ENCODE peak calls at places on chromosomes 16 and 17, in eight cellular contexts. S is tibial artery, H is cardiac muscle cell, Q is GM23248, F is upper lobe of right lung, N is lung, B is lower leg skin, Y is fibroblast of mammary gland. I is an unnamed sample.

GRCh38 chr17:28181568-28181967 is 137.4 kb upstream of the TMEM97 start:
- DNase-seq in S (no peak), H (no peak), Q (no peak), F (no peak), N (no peak), B (no peak), Y (no peak), I (no peak)

GRCh38 chr16:55418586-55418985 is 60.4 kb upstream of the MMP2 start:
- DNase-seq in S (no peak), H (peak; percentile 4), Q (peak; percentile 30), F (no peak), N (no peak), B (no peak), Y (no peak), I (no peak)

GRCh38 chr17:9020096-9020823 is 1.1 kb upstream of the NTN1 start:
- DNase-seq in S (peak; percentile 59), H (no peak), Q (no peak), F (no peak), N (no peak), B (no peak), Y (no peak), I (no peak)

GRCh38 chr16:76780556-76780955 is 410.4 kb upstream of the MON1B start:
- DNase-seq in S (no peak), H (peak; percentile 8), Q (no peak), F (no peak), N (no peak), B (no peak), Y (peak; percentile 53), I (no peak)

GRCh38 chr17:1067282-1067956 is 70.5 kb downstream of the TIMM22 start:
- DNase-seq in S (no peak), H (peak; percentile 68), Q (no peak), F (peak; percentile 88), N (peak; percentile 64), B (peak; percentile 46), Y (peak; percentile 72), I (no peak)

GRCh38 chr17:55332296-55333041 is 67.7 kb downstream of the HLF start:
- DNase-seq in S (no peak), H (no peak), Q (no peak), F (peak; percentile 76), N (peak; percentile 85), B (no peak), Y (no peak), I (no peak)

GRCh38 chr16:73216932-73217331 is 169.0 kb upstream of the ZFHX3 start:
- DNase-seq in S (no peak), H (no peak), Q (peak; percentile 34), F (no peak), N (no peak), B (no peak), Y (peak; percentile 54), I (no peak)

GRCh38 chr16:14196011-14196410 is 124.9 kb downstream of the MRTFB start:
- DNase-seq in S (no peak), H (peak; percentile 72), Q (no peak), F (no peak), N (no peak), B (no peak), Y (no peak), I (no peak)

GRCh38 chr16:66255647-66256046 is 110.8 kb upstream of the CDH5 start:
- DNase-seq in S (peak; percentile 29), H (no peak), Q (no peak), F (peak; percentile 12), N (no peak), B (no peak), Y (no peak), I (no peak)

GRCh38 chr16:23324727-23325126 is 22.6 kb downstream of the SCNN1B start:
- DNase-seq in S (no peak), H (no peak), Q (no peak), F (peak; percentile 89), N (peak; percentile 93), B (no peak), Y (no peak), I (no peak)

GRCh38 chr17:62931101-62931500 is 34.9 kb upstream of the TANC2 start:
- DNase-seq in S (no peak), H (no peak), Q (peak; percentile 30), F (no peak), N (no peak), B (no peak), Y (peak; percentile 40), I (no peak)

GRCh38 chr16:70553645-70554044 is 30.0 kb downstream of the SF3B3 start:
- DNase-seq in S (no peak), H (peak; percentile 75), Q (peak; percentile 87), F (no peak), N (no peak), B (no peak), Y (peak; percentile 92), I (no peak)

GRCh38 chr17:44088254-44088653 is 17.7 kb downstream of the G6PC3 start:
- DNase-seq in S (no peak), H (no peak), Q (no peak), F (no peak), N (no peak), B (no peak), Y (no peak), I (no peak)

GRCh38 chr16:3953728-3954410 is 73.4 kb upstream of the CREBBP start:
- DNase-seq in S (peak; percentile 60), H (no peak), Q (no peak), F (peak; percentile 29), N (no peak), B (no peak), Y (no peak), I (no peak)

GRCh38 chr16:23030001-23030400 is 119.3 kb downstream of the USP31 start:
- DNase-seq in S (no peak), H (no peak), Q (no peak), F (no peak), N (no peak), B (no peak), Y (no peak), I (no peak)

GRCh38 chr17:38619451-38619795 is 13.7 kb upstream of the SRCIN1 start:
- DNase-seq in S (no peak), H (no peak), Q (no peak), F (no peak), N (no peak), B (no peak), Y (no peak), I (no peak)

GRCh38 chr17:58329035-58329807 is 626 bp upstream of the TSPOAP1 start:
- DNase-seq in S (no peak), H (no peak), Q (no peak), F (peak; percentile 73), N (peak; percentile 56), B (no peak), Y (no peak), I (peak; percentile 97)

GRCh38 chr16:88527186-88527936 is 42.8 kb upstream of the ZC3H18 start:
- DNase-seq in S (no peak), H (peak; percentile 71), Q (peak; percentile 74), F (peak; percentile 83), N (peak; percentile 59), B (no peak), Y (peak; percentile 55), I (no peak)

GRCh38 chr16:23025692-23026305 is 123.5 kb downstream of the USP31 start:
- DNase-seq in S (no peak), H (no peak), Q (peak; percentile 53), F (no peak), N (no peak), B (no peak), Y (peak; percentile 15), I (no peak)

GRCh38 chr16:31411024-31411845 is 16.9 kb downstream of the COX6A2 start:
- DNase-seq in S (no peak), H (no peak), Q (peak; percentile 6), F (no peak), N (no peak), B (no peak), Y (peak; percentile 17), I (no peak)

GRCh38 chr17:15655162-15655561 is 28.9 kb downstream of the TRIM16 start:
- DNase-seq in S (no peak), H (peak; percentile 22), Q (no peak), F (no peak), N (no peak), B (no peak), Y (no peak), I (no peak)

GRCh38 chr16:89292443-89293078 is 75.1 kb downstream of the ZNF778 start:
- DNase-seq in S (no peak), H (no peak), Q (no peak), F (no peak), N (peak; percentile 67), B (no peak), Y (no peak), I (no peak)

GRCh38 chr17:2397247-2398171 is 3.4 kb downstream of the MNT start:
- DNase-seq in S (peak; percentile 66), H (no peak), Q (no peak), F (peak; percentile 64), N (no peak), B (no peak), Y (no peak), I (no peak)
- H3K4me3 ChIP-seq in S (peak overlapping the region; percentile 40), H (no peak overlapping the region), Q (peak overlapping the region; percentile 60), F (peak overlapping the region; percentile 46), N (no peak overlapping the region), B (no peak overlapping the region), Y (no peak overlapping the region), I (no peak overlapping the region)

DNA sequence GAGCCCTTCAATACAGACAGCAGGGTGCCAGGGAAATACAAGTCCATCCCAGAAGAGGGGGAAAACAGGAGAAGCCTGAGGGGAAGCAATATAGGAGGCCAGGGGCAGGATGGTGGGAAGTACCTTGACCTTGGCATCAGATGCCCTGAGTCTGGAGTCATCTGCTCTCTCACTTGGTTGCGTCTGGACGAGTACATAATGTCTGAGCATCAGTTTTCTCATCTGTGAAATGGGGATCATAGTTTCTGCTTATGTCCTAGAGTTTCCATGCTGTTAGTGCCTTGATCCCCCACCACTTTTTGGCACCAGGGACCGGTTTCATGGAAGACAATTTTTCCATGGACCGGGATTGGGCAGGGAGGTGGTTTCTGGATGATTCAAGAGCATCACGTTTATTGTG is 2.3 kb downstream of the STAT5A start:
- DNase-seq in S (peak; percentile 31), H (no peak), Q (no peak), F (peak; percentile 12), N (no peak), B (no peak), Y (no peak), I (no peak)
- H3K4me3 ChIP-seq in S (no peak overlapping the region), H (no peak overlapping the region), Q (no peak overlapping the region), F (no peak overlapping the region), N (no peak overlapping the region), B (no peak overlapping the region), Y (no peak overlapping the region), I (no peak overlapping the region)

GRCh38 chr17:81898029-81898866 is 3.8 kb upstream of the NPB start:
- DNase-seq in S (no peak), H (peak; percentile 43), Q (peak; percentile 99), F (no peak), N (no peak), B (no peak), Y (peak; percentile 98), I (no peak)
- H3K4me3 ChIP-seq in S (no peak overlapping the region), H (no peak overlapping the region), Q (peak overlapping the region; percentile 22), F (no peak overlapping the region), N (no peak overlapping the region), B (no peak overlapping the region), Y (no peak overlapping the region), I (no peak overlapping the region)

GRCh38 chr17:47203984-47204721 is 5.0 kb upstream of the MYL4 start:
- DNase-seq in S (no peak), H (peak; percentile 34), Q (peak; percentile 83), F (no peak), N (no peak), B (no peak), Y (peak; percentile 73), I (peak; percentile 85)
- H3K4me3 ChIP-seq in S (no peak overlapping the region), H (no peak overlapping the region), Q (no peak overlapping the region), F (no peak overlapping the region), N (no peak overlapping the region), B (no peak overlapping the region), Y (no peak overlapping the region), I (peak overlapping the region; percentile 13)